ENCODE peak calls at places on chromosomes 4 and X, in five cellular contexts. V is neuronal stem cell, X is IMR-90, W is H9, N is H1. M is an unnamed sample.
A peak's percentile ranks its signal among the peaks of the same experiment; 100 is the strongest.

GRCh38 chr4:128866281-128866680 is 56.8 kb downstream of the JADE1 start:
- DNase-seq in V (no peak), X (no peak), W (no peak), N (no peak), M (no peak)

GRCh38 chrX:21004835-21005234 is 369.4 kb upstream of the CNKSR2 start:
- DNase-seq in V (no peak), X (no peak), W (no peak), N (no peak), M (peak; percentile 3)

GRCh38 chr4:154137320-154137905 is 348.5 kb upstream of the SFRP2 start:
- DNase-seq in V (no peak), X (no peak), W (peak; percentile 35), N (no peak), M (no peak)

GRCh38 chr4:15144249-15144966 is 142.1 kb downstream of the CPEB2 start:
- DNase-seq in V (no peak), X (no peak), W (no peak), N (no peak), M (no peak)

GRCh38 chr4:153634737-153635353 is 49.2 kb upstream of the TLR2 start:
- DNase-seq in V (no peak), X (peak; percentile 8), W (no peak), N (no peak), M (peak; percentile 11)

GRCh38 chr4:87551361-87551760 is 22.2 kb upstream of the SPARCL1 start:
- DNase-seq in V (no peak), X (no peak), W (no peak), N (no peak), M (no peak)

GRCh38 chr4:105895609-105896460 is 564 bp downstream of the NPNT start:
- DNase-seq in V (peak; percentile 37), X (no peak), W (peak; percentile 45), N (no peak), M (peak; percentile 46)

GRCh38 chr4:53852343-53852742 is 212.1 kb downstream of the CHIC2 start:
- DNase-seq in V (no peak), X (peak; percentile 81), W (no peak), N (no peak), M (peak; percentile 59)

DNA sequence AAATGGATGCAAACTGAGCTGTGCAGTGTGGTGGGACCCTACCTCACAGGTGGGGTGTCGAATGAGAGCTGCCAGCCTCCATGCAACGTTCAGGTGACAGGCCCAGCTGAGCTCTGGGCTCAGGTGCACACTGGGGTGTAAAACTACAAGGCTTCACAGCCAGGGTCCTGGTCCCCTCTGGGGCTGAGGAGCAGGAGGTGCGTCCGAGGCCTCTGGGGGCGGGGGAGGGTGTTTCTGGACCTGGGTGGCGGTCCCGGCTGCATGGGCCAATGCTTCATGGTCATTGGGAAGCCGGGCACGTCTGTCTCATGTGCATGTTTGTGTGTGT is 26.5 kb upstream of the SORCS2 start:
- DNase-seq in V (no peak), X (no peak), W (no peak), N (no peak), M (no peak)
- H3K4me1 ChIP-seq in V (peaks cover 2% of the 10 kb centered on the region), X (no peaks in the 10 kb centered on the region), W (no peaks in the 10 kb centered on the region), N (no peaks in the 10 kb centered on the region), M (peaks cover 6% of the 10 kb centered on the region)

DNA sequence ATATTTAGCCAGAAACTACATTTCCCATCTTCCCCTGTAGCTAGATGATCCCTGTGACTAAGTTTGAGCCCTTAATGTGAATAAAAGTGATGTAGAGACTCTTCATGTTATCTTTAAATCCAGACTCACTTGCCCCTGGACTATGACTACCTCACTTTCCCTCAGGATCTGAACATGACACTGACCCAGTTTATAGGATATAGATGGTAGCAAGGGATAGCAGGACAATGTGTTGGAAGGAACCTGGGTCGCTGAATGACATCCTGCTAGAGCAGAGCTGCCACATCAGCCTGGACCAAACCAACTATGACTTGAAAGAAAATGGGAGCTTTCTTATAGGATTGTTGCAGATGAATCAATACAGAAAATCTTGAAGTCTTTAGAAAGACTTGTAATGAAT is 138.2 kb downstream of the PACRGL start:
- DNase-seq in V (no peak), X (no peak), W (no peak), N (no peak), M (no peak)
- H3K14ac ChIP-seq in V (no peak overlapping the region), X (no peak overlapping the region), W (no peak overlapping the region), N (no peak overlapping the region), M (no peak overlapping the region)

DNA sequence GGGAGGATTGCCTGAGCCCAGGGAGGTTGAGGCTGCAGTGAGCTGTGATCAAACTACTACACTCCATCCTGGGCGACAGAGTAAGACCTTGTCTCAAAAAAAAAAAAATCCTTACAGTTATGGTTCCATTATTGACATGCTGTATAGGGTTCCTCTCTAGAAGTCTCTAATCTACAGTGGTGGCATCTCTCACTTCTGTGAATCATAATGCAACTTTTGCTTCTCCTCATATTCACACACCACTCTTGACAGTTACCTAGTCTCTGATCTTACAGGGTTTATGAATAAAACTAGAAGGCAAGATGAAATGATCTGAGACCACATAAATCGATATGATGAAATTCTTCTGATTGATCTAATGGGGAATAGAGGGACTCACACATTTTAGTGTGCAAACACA is 40.6 kb downstream of the DOCK11 start:
- DNase-seq in V (no peak), X (no peak), W (no peak), N (no peak), M (no peak)
- H3K4me1 ChIP-seq in V (peaks cover 4% of the 10 kb centered on the region), X (no peaks in the 10 kb centered on the region), W (no peaks in the 10 kb centered on the region), N (no peaks in the 10 kb centered on the region), M (peaks cover 1% of the 10 kb centered on the region)

DNA sequence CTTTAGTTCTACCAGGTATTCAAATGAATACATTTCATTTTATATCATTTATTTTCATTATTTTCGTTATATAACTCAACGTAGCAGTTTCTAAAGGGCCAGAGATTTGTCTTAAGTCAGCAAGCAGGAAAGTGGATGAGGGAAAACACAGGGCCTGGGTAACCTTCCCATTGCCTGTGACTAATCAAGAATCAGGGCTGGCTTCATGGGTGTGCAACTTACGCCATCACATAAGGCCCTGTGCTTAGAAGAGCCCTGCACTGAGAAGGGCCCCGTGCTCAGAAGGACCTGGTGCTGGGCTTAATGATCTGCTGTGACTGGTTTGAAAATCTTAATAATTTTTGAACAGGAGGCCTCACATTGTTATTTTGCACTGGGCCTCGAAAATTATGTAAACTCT is 65.4 kb upstream of the FAM9C start:
- DNase-seq in V (no peak), X (peak; percentile 61), W (no peak), N (no peak), M (peak; percentile 65)
- H3K14ac ChIP-seq in V (no peak overlapping the region), X (no peak overlapping the region), W (no peak overlapping the region), N (no peak overlapping the region), M (no peak overlapping the region)

GRCh38 chr4:184383497-184384055 is 90.8 kb downstream of the IRF2 start:
- DNase-seq in V (no peak), X (peak; percentile 99), W (no peak), N (no peak), M (peak; percentile 96)
- H3K4me1 ChIP-seq in V (peaks cover 20% of the 10 kb centered on the region), X (peaks cover 27% of the 10 kb centered on the region), W (peaks cover 31% of the 10 kb centered on the region), N (peaks cover 31% of the 10 kb centered on the region), M (peaks cover 16% of the 10 kb centered on the region)

DNA sequence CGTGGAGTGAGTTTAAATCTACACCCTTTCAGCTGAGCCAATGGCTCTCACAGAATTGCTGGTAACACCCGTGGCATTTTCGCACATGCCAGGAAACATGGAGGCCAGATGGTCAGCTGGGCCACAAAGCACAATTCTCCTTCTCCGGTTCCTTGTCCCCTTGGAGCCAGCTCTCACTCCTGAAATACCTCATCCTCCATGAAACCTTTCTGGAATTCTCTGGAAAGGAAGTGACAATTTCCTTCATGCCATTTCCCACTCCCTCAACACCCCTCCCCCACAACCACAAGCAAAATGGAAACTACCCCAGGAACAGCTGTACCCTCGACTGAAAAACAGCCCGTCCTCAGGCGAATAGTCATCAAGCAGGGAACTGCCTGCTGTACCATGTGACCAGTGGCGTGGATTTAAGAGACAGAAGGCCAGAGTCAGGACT is 24.7 kb downstream of the ELF4 start:
- DNase-seq in V (no peak), X (peak; percentile 16), W (no peak), N (no peak), M (peak; percentile 52)
- H3K14ac ChIP-seq in V (no peak overlapping the region), X (no peak overlapping the region), W (no peak overlapping the region), N (no peak overlapping the region), M (no peak overlapping the region)

GRCh38 chrX:19670321-19670750 is 155.0 kb upstream of the MAP3K15 start:
- DNase-seq in V (no peak), X (peak; percentile 38), W (no peak), N (no peak), M (peak; percentile 76)
- H3K4me1 ChIP-seq in V (peaks cover 2% of the 10 kb centered on the region), X (peaks cover 4% of the 10 kb centered on the region), W (peaks cover 2% of the 10 kb centered on the region), N (no peaks in the 10 kb centered on the region), M (peaks cover 2% of the 10 kb centered on the region)